ENCODE peak calls at places on chromosomes 12 and 14, in ten cellular contexts. W is retinal pigment epithelial cell, F is lung, C is kidney epithelial cell, D is WERI-Rb-1, Y is tibial artery, N is dorsolateral prefrontal cortex, X is RWPE2, V is HFF-Myc, G is right lobe of liver. R is an unnamed sample.

GRCh38 chr12:8034802-8035201 is 2.3 kb downstream of the FOXJ2 start:
- DNase-seq in W (no peak), F (no peak), C (no peak), D (no peak), Y (no peak), N (no peak), X (no peak), V (no peak), G (no peak), R (no peak)

GRCh38 chr14:98997526-98998205 is 274.3 kb downstream of the BCL11B start:
- DNase-seq in W (no peak), F (no peak), C (no peak), D (no peak), Y (no peak), N (no peak), X (no peak), V (no peak), G (no peak), R (no peak)

GRCh38 chr14:104746951-104747481 is 5.9 kb upstream of the SIVA1 start:
- DNase-seq in W (no peak), F (no peak), C (no peak), D (no peak), Y (peak), N (no peak), X (no peak), V (no peak), G (peak), R (no peak)

GRCh38 chr12:12273291-12273957 is 6.6 kb upstream of the LRP6 start:
- DNase-seq in W (no peak), F (no peak), C (no peak), D (no peak), Y (no peak), N (no peak), X (no peak), V (no peak), G (no peak), R (no peak)

GRCh38 chr12:132465269-132466190 is 24.4 kb upstream of the FBRSL1 start:
- DNase-seq in W (no peak), F (no peak), C (no peak), D (peak), Y (peak), N (no peak), X (no peak), V (no peak), G (no peak), R (no peak)

GRCh38 chr12:121190523-121191031 is 19.4 kb upstream of the P2RX4 start:
- DNase-seq in W (peak), F (no peak), C (peak), D (no peak), Y (no peak), N (no peak), X (no peak), V (peak), G (no peak), R (peak)

GRCh38 chr12:96522283-96522682 is 32.9 kb downstream of the CFAP54 start:
- DNase-seq in W (no peak), F (no peak), C (no peak), D (no peak), Y (no peak), N (no peak), X (no peak), V (no peak), G (no peak), R (no peak)

GRCh38 chr12:85642810-85643209 is 193.4 kb downstream of the RASSF9 start:
- DNase-seq in W (no peak), F (no peak), C (no peak), D (no peak), Y (no peak), N (no peak), X (no peak), V (no peak), G (peak), R (no peak)

GRCh38 chr12:27003421-27004311 is 10.5 kb downstream of the TM7SF3 start:
- DNase-seq in W (no peak), F (no peak), C (no peak), D (peak), Y (no peak), N (no peak), X (no peak), V (no peak), G (no peak), R (no peak)

GRCh38 chr14:68535404-68536024 is 257.4 kb downstream of the ZFP36L1 start:
- DNase-seq in W (peak), F (no peak), C (no peak), D (no peak), Y (no peak), N (no peak), X (peak), V (no peak), G (no peak), R (no peak)

DNA sequence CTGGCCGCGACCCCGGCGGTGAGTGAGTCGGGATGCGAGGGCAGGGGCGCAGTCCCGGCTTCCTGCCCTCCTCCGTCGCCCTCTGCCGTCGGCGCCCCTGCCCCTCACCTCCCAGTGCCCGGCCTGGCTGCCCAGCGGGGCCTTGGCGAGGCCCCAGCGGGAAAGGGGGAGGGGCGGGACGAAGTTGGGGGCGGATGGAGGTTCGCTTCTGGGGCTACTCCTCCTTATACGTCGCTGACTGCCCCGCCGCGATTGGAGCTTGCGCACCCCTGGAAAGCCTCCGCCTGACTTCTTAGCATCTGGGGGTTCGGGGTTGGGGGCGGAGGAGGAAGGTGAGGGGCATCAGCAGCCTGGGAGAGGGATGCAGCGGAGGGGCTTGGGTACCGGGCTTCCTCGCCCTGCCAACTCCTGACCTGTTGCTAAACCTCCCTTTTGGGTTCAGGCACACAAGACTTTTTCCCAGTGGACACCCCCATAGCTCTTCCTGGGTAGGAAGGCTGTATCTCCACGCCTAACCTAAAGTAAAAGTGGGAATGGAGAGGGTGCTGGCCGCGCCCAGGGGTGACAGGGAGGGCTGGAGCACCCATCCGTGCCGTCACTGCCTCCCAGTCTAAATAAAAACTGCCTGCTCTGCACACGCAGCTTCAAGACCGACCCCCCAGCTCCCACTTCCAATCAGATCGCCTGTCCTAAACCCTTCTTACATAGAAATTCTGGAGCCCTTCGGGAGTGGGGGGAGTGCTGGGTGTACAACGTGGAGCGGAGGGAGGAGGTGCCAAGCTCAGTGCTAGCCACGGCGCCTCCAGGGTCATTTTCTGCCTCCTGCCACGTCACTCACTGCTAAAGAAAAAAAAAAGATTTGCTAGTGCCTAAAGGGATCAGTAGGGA is 585 bp downstream of the TMEM263 start:
- DNase-seq in W (peak), F (peak), C (peak), D (peak), Y (peak), N (peak), X (peak), V (peak), G (peak), R (peak)
- TF ChIP-seq CTCF in W (peak), F (no peak), C (peak), D (no peak), Y (peak), N (no peak), X (peak), V (no peak), G (no peak), R (peak)

GRCh38 chr12:14771651-14772137 is 31.6 kb downstream of the WBP11 start:
- DNase-seq in W (no peak), F (no peak), C (no peak), D (no peak), Y (no peak), N (no peak), X (no peak), V (no peak), G (no peak), R (no peak)
- H3K4me3 ChIP-seq in W (peak), F (no peak), C (peak), D (peak), Y (peak), N (no peak), X (no peak), V (peak), G (peak), R (no peak)

DNA sequence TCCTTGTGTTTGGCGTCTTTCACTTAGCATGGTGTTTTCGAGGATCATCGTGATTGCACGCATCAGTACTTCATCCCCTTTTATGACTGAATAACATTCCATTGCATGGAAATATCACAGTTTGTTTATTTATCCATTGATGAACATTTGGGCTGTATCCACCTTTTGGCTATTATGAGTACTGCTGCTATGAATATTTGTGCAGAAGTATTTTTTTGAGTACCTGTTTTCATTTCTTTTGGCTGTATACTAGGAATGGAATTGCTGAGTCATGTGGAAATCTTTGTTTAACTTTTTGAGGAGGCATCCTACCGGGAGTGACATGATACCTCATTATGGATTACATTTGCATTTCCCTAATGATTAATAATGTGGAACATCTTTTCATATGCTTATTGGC is 66.4 kb downstream of the WNK1 start:
- DNase-seq in W (no peak), F (no peak), C (no peak), D (no peak), Y (no peak), N (no peak), X (no peak), V (no peak), G (no peak), R (no peak)
- TF ChIP-seq CTCF in W (no peak), F (no peak), C (no peak), D (no peak), Y (peak), N (no peak), X (no peak), V (no peak), G (peak), R (no peak)

GRCh38 chr12:87575906-87576305 is 453.3 kb downstream of the C12orf50 start:
- DNase-seq in W (no peak), F (no peak), C (no peak), D (no peak), Y (no peak), N (no peak), X (no peak), V (no peak), G (no peak), R (no peak)
- H3K4me3 ChIP-seq in W (no peak), F (no peak), C (no peak), D (no peak), Y (no peak), N (no peak), X (no peak), V (no peak), G (no peak), R (no peak)

GRCh38 chr14:100709252-100709955 is 17.3 kb upstream of the DLK1 start:
- DNase-seq in W (no peak), F (no peak), C (no peak), D (no peak), Y (no peak), N (peak), X (no peak), V (no peak), G (no peak), R (no peak)
- TF ChIP-seq CTCF in W (peak), F (no peak), C (no peak), D (no peak), Y (peak), N (peak), X (no peak), V (peak), G (no peak), R (peak)